ENCODE peak calls at places on chromosomes 4 and X, in six cellular contexts. O is HCT116, T is endothelial cell of umbilical vein, A is K562, M is esophagus muscularis mucosa, E is breast epithelium. B is an unnamed sample.

GRCh38 chr4:128859887-128860774 is 50.6 kb downstream of the JADE1 start:
- DNase-seq in O (no peak), T (peak; percentile 17), A (no peak), M (no peak), E (no peak), B (no peak)

GRCh38 chr4:186644737-186645261 is 78.9 kb downstream of the FAT1 start:
- DNase-seq in O (no peak), T (no peak), A (no peak), M (no peak), E (no peak), B (no peak)

GRCh38 chr4:88964450-88964849 is 92.5 kb downstream of the FAM13A start:
- DNase-seq in O (peak; percentile 3), T (peak; percentile 38), A (no peak), M (no peak), E (no peak), B (no peak)

GRCh38 chrX:46759645-46759974 is 692 bp upstream of the SLC9A7 start:
- DNase-seq in O (no peak), T (no peak), A (no peak), M (no peak), E (no peak), B (no peak)

GRCh38 chrX:153925739-153926593 is at the start of gene ARHGAP4:
- DNase-seq in O (peak; percentile 37), T (no peak), A (peak; percentile 74), M (no peak), E (no peak), B (no peak)

GRCh38 chr4:156322592-156322991 is 368.9 kb upstream of the CTSO start:
- DNase-seq in O (peak; percentile 4), T (no peak), A (no peak), M (no peak), E (no peak), B (no peak)

GRCh38 chrX:103063918-103064434 is at the start of gene BEX1:
- DNase-seq in O (no peak), T (no peak), A (no peak), M (no peak), E (no peak), B (peak; percentile 37)

GRCh38 chr4:145881991-145882390 is 56.6 kb downstream of the ZNF827 start:
- DNase-seq in O (no peak), T (no peak), A (no peak), M (no peak), E (peak; percentile 85), B (peak; percentile 88)

GRCh38 chrX:151830911-151831310 is 81.8 kb upstream of the MAGEA4 start:
- DNase-seq in O (no peak), T (peak; percentile 79), A (no peak), M (peak; percentile 42), E (no peak), B (no peak)

GRCh38 chr4:147312376-147313046 is 168.4 kb upstream of the EDNRA start:
- DNase-seq in O (no peak), T (no peak), A (no peak), M (no peak), E (no peak), B (no peak)

GRCh38 chr4:17232575-17233253 is 279.2 kb downstream of the QDPR start:
- DNase-seq in O (peak; percentile 1), T (peak; percentile 39), A (no peak), M (no peak), E (no peak), B (peak; percentile 30)
- TF ChIP-seq POLR2AphosphoS5 in O (no peak), T (no peak), A (no peak), M (no peak), E (no peak), B (peak; percentile 5)

DNA sequence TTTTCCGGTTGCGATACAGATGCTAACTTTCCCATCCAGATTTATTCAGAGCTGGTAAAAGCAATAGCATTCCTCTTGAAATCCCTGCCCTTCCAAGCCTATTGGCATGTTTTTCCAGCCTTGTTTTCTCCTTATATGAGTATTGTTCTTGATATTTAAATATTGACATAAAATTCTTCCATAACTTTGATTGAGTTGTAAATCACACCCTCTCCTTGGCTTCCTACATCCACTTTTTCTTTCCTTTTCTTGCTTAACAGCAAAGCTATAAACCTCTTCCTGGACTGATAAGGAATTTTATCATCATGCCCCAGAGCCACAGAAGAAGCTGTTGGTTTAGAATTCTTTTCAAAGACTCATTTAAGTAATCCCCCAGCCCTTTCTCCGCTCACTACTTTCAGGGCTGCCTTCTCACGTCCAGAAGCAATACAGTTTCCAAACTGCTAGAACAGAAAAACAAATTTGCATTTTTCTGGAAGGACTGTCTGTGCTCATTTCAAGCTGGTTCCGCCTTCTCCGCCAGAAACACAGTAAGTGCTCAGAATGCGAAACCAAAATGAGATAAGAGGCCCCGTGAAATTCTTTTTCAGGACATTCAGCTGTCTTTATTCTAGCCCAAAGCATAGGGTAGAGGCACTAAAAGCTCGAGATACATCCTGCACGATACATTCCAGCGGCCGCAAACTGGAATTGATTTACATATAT is 922 bp downstream of the MID1 start:
- DNase-seq in O (no peak), T (peak; percentile 65), A (no peak), M (no peak), E (no peak), B (no peak)
- TF ChIP-seq POLR2A in O (no peak), T (no peak), A (no peak), M (no peak), E (no peak), B (no peak)

GRCh38 chr4:102826105-102826889 is 1.1 kb downstream of the UBE2D3 start:
- DNase-seq in O (no peak), T (no peak), A (no peak), M (peak; percentile 92), E (no peak), B (no peak)

GRCh38 chr4:102828497-102828808 is 1.1 kb upstream of the UBE2D3 start:
- DNase-seq in O (no peak), T (no peak), A (no peak), M (no peak), E (no peak), B (no peak)

GRCh38 chr4:102826890-102827673 is at the start of gene UBE2D3:
- DNase-seq in O (peak; percentile 92), T (peak; percentile 92), A (peak; percentile 76), M (peak; percentile 98), E (peak; percentile 94), B (peak; percentile 95)

GRCh38 chr4:102829803-102830202 is 2.5 kb upstream of the UBE2D3 start:
- DNase-seq in O (no peak), T (no peak), A (no peak), M (no peak), E (no peak), B (no peak)

DNA sequence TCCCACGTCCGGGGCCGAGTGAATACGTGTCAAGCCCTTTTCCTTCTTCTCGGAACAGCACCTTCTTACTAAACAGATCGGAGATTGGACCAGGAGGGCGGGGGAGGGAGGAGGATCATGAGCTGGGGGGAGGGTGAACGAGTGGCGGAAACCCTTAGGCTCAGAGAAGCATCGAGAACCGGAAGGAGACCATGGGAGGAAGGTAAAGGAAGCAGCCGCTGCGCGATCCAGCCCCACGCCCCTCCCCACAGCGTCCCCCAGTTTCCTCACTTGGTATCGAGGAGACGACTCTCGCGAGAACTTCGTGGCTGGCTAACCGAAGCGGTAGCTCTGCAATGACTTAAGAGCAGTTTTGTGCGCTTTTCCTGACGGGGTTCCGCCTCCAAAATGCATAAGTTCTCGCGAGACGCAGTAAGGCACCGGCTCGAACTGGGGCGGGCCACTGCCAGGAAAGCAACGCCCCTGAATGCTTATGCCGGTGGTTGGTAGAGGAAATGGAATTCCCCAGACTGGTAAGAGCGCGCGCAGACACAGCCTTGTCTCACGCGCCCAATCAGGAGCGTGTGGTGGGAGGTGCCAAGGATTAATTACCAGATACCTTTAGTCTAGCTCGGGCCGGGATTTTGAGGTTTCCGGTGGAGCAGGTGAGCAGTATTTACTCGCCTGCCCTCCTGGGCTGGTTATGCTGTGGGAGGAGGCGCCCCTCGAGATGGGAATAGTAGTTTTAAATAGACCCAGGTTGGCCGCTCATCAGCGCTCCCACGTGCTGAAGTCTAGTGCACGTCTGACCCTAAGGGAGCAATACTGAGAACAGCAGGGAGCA is 534 bp upstream of the UBE2D3 start:
- DNase-seq in O (peak; percentile 100), T (peak; percentile 100), A (peak; percentile 78), M (peak; percentile 100), E (peak; percentile 99), B (peak; percentile 98)
- TF ChIP-seq CTCF in O (no peak), T (no peak), A (peak; percentile 27), M (no peak), E (no peak), B (no peak)

DNA sequence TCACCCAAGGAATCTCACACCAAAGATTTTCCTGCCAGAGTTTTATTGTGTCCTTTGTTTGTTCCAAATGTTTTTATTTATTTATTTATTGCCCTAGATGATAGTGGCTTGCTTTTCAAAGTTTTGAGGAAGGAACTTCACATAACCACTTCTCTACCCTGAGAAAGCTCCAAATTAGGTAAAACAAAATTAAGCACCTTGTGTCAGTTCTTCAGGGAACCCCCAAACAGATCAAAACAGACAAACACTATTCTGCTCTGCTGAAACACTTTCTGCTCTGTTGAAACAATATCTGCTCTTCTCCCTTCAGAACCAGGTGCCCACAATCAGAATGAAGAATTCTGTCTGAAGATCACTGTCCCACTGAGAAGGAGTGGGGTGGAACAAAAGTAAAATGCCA is 16.5 kb upstream of the CYBB start:
- DNase-seq in O (no peak), T (no peak), A (no peak), M (no peak), E (no peak), B (no peak)
- TF ChIP-seq POLR2AphosphoS5 in O (no peak), T (no peak), A (no peak), M (no peak), E (no peak), B (no peak)

DNA sequence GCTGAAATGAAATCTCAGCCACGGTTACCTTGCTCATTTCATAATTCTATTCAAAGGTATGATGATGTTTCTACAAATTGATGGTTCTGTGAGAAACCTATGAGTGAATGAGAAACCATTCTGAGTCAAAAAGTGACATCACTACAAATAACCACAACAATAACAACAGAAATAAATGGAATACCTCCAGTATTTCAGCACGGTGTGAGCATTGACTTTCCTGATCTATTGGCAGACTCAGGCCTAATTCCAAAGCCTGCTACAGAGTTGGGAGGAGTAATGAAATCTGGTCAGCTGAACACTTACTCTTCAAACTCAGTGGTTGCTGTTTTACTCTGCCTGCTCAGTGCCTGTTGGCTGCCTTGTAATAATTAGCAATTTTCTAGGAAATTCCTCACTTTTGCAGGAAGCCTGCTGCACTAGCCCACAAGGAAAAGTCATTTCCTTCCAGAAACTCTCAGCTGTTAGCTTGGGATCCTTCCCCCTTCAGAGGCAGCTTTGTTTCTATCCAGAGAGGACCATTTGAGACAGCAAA is 18.8 kb upstream of the SYNPO2 start:
- DNase-seq in O (no peak), T (peak; percentile 71), A (no peak), M (no peak), E (no peak), B (no peak)
- TF ChIP-seq POLR2A in O (no peak), T (no peak), A (no peak), M (no peak), E (no peak), B (no peak)

GRCh38 chr4:153822316-153822715 is 33.4 kb upstream of the SFRP2 start:
- DNase-seq in O (no peak), T (no peak), A (no peak), M (no peak), E (no peak), B (no peak)
- TF ChIP-seq CTCF in O (no peak), T (no peak), A (no peak), M (no peak), E (no peak), B (no peak)

DNA sequence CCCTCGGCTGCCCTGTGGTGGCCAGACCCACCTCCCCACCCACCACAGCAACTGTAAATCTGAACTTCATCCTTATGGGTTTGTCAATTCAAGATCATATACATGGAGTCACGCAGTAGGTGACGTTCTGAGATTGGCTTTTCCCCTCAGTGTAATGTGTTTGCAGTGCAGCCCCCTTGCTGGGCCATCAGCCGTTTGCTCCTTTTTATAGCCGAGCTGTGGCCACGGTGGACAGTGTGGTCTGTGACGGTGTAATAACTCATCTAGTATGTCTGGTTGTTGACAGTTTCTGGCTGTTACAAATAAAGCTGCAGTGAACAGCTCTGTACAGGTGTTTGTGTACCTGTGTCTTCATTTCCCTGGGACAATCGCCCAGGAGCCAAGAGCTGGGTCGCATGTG is 10.7 kb upstream of the HTRA3 start:
- DNase-seq in O (no peak), T (no peak), A (no peak), M (no peak), E (no peak), B (no peak)
- TF ChIP-seq POLR2AphosphoS5 in O (no peak), T (no peak), A (no peak), M (no peak), E (no peak), B (no peak)